ENCODE peak calls at places on chromosomes 2 and 18, in five cellular contexts. B is amygdala, O is activated T-cell treated with anti-CD3 and anti-CD28 coated beads for 48 hours, Q is fibroblast of the aortic adventitia, Y is neuronal stem cell. L is an unnamed sample.

GRCh38 chr2:196341318-196341841 is 170.0 kb upstream of the STK17B start:
- DNase-seq in Y (no peak), O (no peak), Q (peak), B (no peak), L (no peak)

GRCh38 chr18:28588884-28589549 is 412.1 kb upstream of the CDH2 start:
- DNase-seq in O (no peak), Q (peak), B (no peak), Y (no peak), L (no peak)

GRCh38 chr2:11480406-11480805 is 14.4 kb upstream of the E2F6 start:
- DNase-seq in Y (no peak), B (no peak), O (no peak), Q (no peak), L (no peak)

GRCh38 chr2:201433389-201433995 is 17.8 kb downstream of the TRAK2 start:
- DNase-seq in Y (no peak), O (no peak), B (no peak), Q (no peak), L (no peak)

GRCh38 chr2:169716229-169716886 is 17.3 kb upstream of the KLHL23 start:
- DNase-seq in Y (no peak), Q (peak), B (no peak), O (no peak), L (peak)

GRCh38 chr2:26316041-26316440 is 29.9 kb upstream of the SELENOI start:
- DNase-seq in Q (no peak), Y (no peak), O (no peak), B (no peak), L (no peak)

GRCh38 chr2:64369706-64370105 is 84.3 kb upstream of the LGALSL start:
- DNase-seq in O (no peak), Y (no peak), Q (no peak), B (no peak), L (no peak)

GRCh38 chr2:25453199-25453903 is 111.6 kb upstream of the DNMT3A start:
- DNase-seq in O (peak), B (no peak), Q (peak), Y (no peak), L (no peak)